ENCODE peak calls at places on chromosomes 6 and 20, in nine cellular contexts. S is breast epithelium, D is adrenal gland, A is A549, T is body of pancreas, I is prostate gland, R is H1, Q is transverse colon, E is ovary. Y is an unnamed sample.

GRCh38 chr6:9388596-9388995 is 953.3 kb upstream of the SLC35B3 start:
- DNase-seq in S (no peak), D (no peak), A (no peak), T (no peak), I (no peak), R (no peak), Q (no peak), E (no peak), Y (no peak)

GRCh38 chr6:23173231-23173630 is 603.9 kb downstream of the HDGFL1 start:
- DNase-seq in S (no peak), D (no peak), A (no peak), T (no peak), I (no peak), R (no peak), Q (no peak), E (no peak), Y (no peak)

GRCh38 chr20:37804584-37805566 is 98.1 kb upstream of the VSTM2L start:
- DNase-seq in S (no peak), D (no peak), A (no peak), T (peak; percentile 21), I (no peak), R (no peak), Q (peak; percentile 52), E (no peak), Y (no peak)

GRCh38 chr6:95203153-95203754 is 374.1 kb upstream of the MANEA start:
- DNase-seq in S (no peak), D (no peak), A (peak; percentile 37), T (peak; percentile 14), I (peak; percentile 7), R (peak; percentile 3), Q (no peak), E (no peak), Y (no peak)

GRCh38 chr20:21102691-21103311 is 3.4 kb downstream of the LINC00237 start:
- DNase-seq in S (no peak), D (no peak), A (no peak), T (peak; percentile 55), I (no peak), R (no peak), Q (peak; percentile 47), E (peak; percentile 38), Y (peak; percentile 48)

GRCh38 chr20:23366384-23366783 is 4.4 kb downstream of the GZF1 start:
- DNase-seq in S (no peak), D (no peak), A (no peak), T (no peak), I (no peak), R (no peak), Q (no peak), E (no peak), Y (no peak)

GRCh38 chr6:56046576-56046975 is 171.2 kb upstream of the BMP5 start:
- DNase-seq in S (peak; percentile 59), D (no peak), A (no peak), T (peak; percentile 23), I (no peak), R (no peak), Q (peak; percentile 7), E (no peak), Y (peak; percentile 51)

GRCh38 chr20:42886046-42886445 is 303.7 kb downstream of the PTPRT start:
- DNase-seq in S (no peak), D (no peak), A (no peak), T (no peak), I (no peak), R (no peak), Q (no peak), E (no peak), Y (no peak)

GRCh38 chr6:3750324-3751018 is 1.0 kb downstream of the PXDC1 start:
- DNase-seq in S (peak; percentile 89), D (peak; percentile 83), A (no peak), T (peak; percentile 83), I (peak; percentile 88), R (no peak), Q (peak; percentile 83), E (peak; percentile 88), Y (peak; percentile 93)

GRCh38 chr6:3751019-3751729 is at the start of gene PXDC1:
- DNase-seq in S (no peak), D (no peak), A (no peak), T (peak; percentile 24), I (no peak), R (no peak), Q (no peak), E (peak; percentile 67), Y (peak; percentile 68)

GRCh38 chr6:3752538-3753227 is 1.2 kb upstream of the PXDC1 start:
- DNase-seq in S (no peak), D (no peak), A (no peak), T (no peak), I (no peak), R (no peak), Q (no peak), E (no peak), Y (no peak)

GRCh38 chr6:3753228-3753795 is 1.8 kb upstream of the PXDC1 start:
- DNase-seq in S (no peak), D (no peak), A (no peak), T (no peak), I (no peak), R (no peak), Q (no peak), E (no peak), Y (no peak)

DNA sequence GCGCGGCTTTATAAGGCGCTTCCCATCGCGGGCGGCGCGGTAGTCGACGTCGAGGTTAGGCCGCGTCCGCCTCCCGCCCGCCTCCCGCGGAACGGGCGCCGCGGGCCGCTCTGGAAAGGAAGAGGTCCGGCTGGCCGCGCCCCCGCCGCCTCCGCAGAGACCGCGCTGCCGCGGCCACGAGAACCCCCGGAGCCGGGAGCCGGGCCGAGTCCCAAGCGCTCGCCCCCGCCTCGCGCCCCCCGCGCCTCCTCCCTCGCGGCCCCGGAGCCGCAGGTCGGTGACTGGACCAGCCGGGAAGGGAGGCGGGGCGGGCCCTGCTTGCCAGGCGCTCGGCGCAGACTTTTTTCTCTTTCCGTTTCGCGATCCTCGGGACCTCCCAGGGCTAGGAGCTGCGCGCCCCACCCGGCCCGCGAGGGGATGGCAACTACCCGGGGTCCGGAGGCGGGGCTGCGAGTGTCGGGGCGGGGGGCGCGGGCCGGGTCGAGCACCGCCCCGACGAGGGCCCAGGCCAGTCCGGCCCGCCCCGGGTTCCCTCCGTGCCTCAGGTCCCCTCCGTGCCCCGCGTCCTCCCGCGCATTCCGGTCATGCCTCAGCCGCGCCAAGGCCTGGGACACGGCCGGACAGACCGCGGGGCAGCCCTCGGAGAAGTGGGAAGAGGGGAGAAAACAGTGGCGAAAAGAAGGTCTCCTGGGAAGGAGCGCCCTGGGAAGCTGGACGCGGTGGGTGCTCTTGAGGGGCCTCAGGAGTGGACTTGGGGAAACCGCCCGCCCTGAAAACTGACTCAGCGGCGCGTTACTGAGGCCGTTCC is 421 bp upstream of the PXDC1 start:
- DNase-seq in S (peak; percentile 86), D (peak; percentile 89), A (peak; percentile 73), T (peak; percentile 88), I (peak; percentile 80), R (no peak), Q (peak; percentile 86), E (peak; percentile 93), Y (peak; percentile 93)
- H3K27ac ChIP-seq in S (peak overlapping the region; percentile 98), D (peak overlapping the region; percentile 97), A (peak overlapping the region; percentile 91), T (peak overlapping the region; percentile 94), I (peak overlapping the region; percentile 97), R (no peak overlapping the region), Q (peak overlapping the region; percentile 91), E (peak overlapping the region; percentile 89), Y (peak overlapping the region; percentile 99)

DNA sequence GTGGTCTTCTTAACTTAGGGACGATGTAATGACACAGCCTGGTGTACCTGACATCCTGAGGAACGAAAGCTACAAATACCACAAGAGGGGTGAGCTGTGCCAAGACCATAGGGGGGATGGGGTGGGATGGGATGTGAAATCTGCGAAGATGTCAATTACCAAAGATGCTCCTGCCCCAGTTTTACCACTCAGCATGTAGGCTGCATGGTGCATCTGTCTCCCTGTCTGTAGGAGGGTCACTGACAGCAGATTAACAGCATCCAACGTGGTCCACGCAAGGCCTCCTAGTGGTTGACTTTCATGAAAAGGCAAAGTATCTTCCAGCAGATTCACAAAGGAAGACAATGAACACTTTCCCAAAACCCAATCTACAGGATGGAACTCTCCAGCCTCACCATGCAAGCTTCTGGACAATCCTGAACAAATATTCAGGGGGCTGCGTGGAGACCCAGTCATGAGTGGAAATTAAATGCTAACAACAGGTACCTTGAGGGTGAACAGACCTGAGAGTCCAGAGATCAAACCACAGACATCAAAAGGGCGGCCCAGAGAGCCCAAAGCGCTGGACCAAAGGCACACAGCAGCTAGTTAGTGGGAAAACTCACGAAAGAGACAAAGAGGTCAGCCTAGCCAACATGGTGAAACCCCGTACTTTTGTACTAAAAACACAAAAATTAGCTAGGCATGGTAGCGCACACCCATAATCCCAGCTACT is 44.4 kb downstream of the ZMYND8 start:
- DNase-seq in S (no peak), D (no peak), A (no peak), T (no peak), I (no peak), R (no peak), Q (no peak), E (no peak), Y (no peak)
- TF ChIP-seq POLR2A in S (no peak), D (no peak), A (no peak), T (no peak), I (no peak), R (no peak), Q (no peak), E (no peak), Y (no peak)

GRCh38 chr6:72709436-72709835 is 87.6 kb downstream of the KCNQ5 start:
- DNase-seq in S (no peak), D (no peak), A (no peak), T (no peak), I (no peak), R (no peak), Q (no peak), E (no peak), Y (no peak)

GRCh38 chr6:72712921-72713320 is 91.1 kb downstream of the KCNQ5 start:
- DNase-seq in S (no peak), D (no peak), A (no peak), T (no peak), I (no peak), R (no peak), Q (no peak), E (no peak), Y (no peak)

GRCh38 chr6:72716916-72717315 is 95.1 kb downstream of the KCNQ5 start:
- DNase-seq in S (no peak), D (no peak), A (no peak), T (no peak), I (no peak), R (no peak), Q (no peak), E (no peak), Y (no peak)

GRCh38 chr6:72720464-72720863 is 98.6 kb downstream of the KCNQ5 start:
- DNase-seq in S (no peak), D (no peak), A (no peak), T (no peak), I (no peak), R (no peak), Q (no peak), E (no peak), Y (no peak)

GRCh38 chr6:72715119-72715518 is 93.3 kb downstream of the KCNQ5 start:
- DNase-seq in S (no peak), D (no peak), A (no peak), T (no peak), I (peak; percentile 34), R (no peak), Q (no peak), E (no peak), Y (no peak)
- H3K27ac ChIP-seq in S (no peak overlapping the region), D (no peak overlapping the region), A (no peak overlapping the region), T (no peak overlapping the region), I (no peak overlapping the region), R (no peak overlapping the region), Q (no peak overlapping the region), E (no peak overlapping the region), Y (no peak overlapping the region)

GRCh38 chr6:139137716-139138115 is 2.8 kb downstream of the HECA start:
- DNase-seq in S (no peak), D (no peak), A (no peak), T (no peak), I (no peak), R (no peak), Q (no peak), E (no peak), Y (no peak)

GRCh38 chr6:139133272-139133671 is 1.6 kb upstream of the HECA start:
- DNase-seq in S (no peak), D (no peak), A (no peak), T (no peak), I (no peak), R (no peak), Q (peak; percentile 44), E (peak; percentile 54), Y (no peak)

GRCh38 chr6:139135578-139136545 is 982 bp downstream of the HECA start:
- DNase-seq in S (peak; percentile 58), D (peak; percentile 53), A (no peak), T (peak; percentile 55), I (peak; percentile 41), R (no peak), Q (peak; percentile 78), E (peak; percentile 76), Y (peak; percentile 81)

GRCh38 chr6:139133733-139134360 is 1.0 kb upstream of the HECA start:
- DNase-seq in S (no peak), D (no peak), A (no peak), T (no peak), I (no peak), R (no peak), Q (no peak), E (no peak), Y (no peak)

GRCh38 chr6:139134817-139135577 is at the start of gene HECA:
- DNase-seq in S (peak; percentile 98), D (peak; percentile 97), A (peak; percentile 91), T (peak; percentile 97), I (peak; percentile 98), R (peak; percentile 65), Q (peak; percentile 99), E (peak; percentile 99), Y (peak; percentile 99)
- TF ChIP-seq POLR2A in S (peak; percentile 42), D (peak; percentile 91), A (no peak), T (peak; percentile 70), I (peak; percentile 94), R (peak; percentile 73), Q (peak; percentile 78), E (peak; percentile 87), Y (peak; percentile 90)